ENCODE peak calls at places on chromosomes 4 and X, in four cellular contexts. One of them, this sample, is unnamed.

GRCh38 chr4:53734584-53735363 is 143.5 kb upstream of the LNX1 start:
- DNase-seq in Kasumi-1: peak; percentile 72
- DNase-seq in SW 1271: no peak
- DNase-seq in HEK293T: no peak
- DNase-seq in this sample: no peak

GRCh38 chr4:173538148-173538902 is 8.3 kb upstream of the HAND2 start:
- DNase-seq in Kasumi-1: peak; percentile 47
- DNase-seq in SW 1271: no peak
- DNase-seq in HEK293T: peak; percentile 39
- DNase-seq in this sample: no peak

GRCh38 chr4:80831383-80832361 is 198.8 kb upstream of the BMP3 start:
- DNase-seq in Kasumi-1: no peak
- DNase-seq in SW 1271: no peak
- DNase-seq in HEK293T: no peak
- DNase-seq in this sample: no peak

GRCh38 chrX:154734101-154734781 is 16.6 kb downstream of the GAB3 start:
- DNase-seq in Kasumi-1: peak; percentile 73
- DNase-seq in SW 1271: no peak
- DNase-seq in HEK293T: no peak
- DNase-seq in this sample: no peak

GRCh38 chr4:15882675-15883086 is 55.9 kb downstream of the FGFBP1 start:
- DNase-seq in Kasumi-1: peak; percentile 51
- DNase-seq in SW 1271: peak; percentile 78
- DNase-seq in HEK293T: peak; percentile 70
- DNase-seq in this sample: peak; percentile 42

GRCh38 chr4:184962125-184962638 is 56.1 kb upstream of the HELT start:
- DNase-seq in Kasumi-1: no peak
- DNase-seq in SW 1271: no peak
- DNase-seq in HEK293T: no peak
- DNase-seq in this sample: no peak

GRCh38 chr4:159150838-159151390 is 48.0 kb downstream of the RAPGEF2 start:
- DNase-seq in Kasumi-1: no peak
- DNase-seq in SW 1271: no peak
- DNase-seq in HEK293T: no peak
- DNase-seq in this sample: no peak

GRCh38 chrX:57821703-57822375 is 88.4 kb downstream of the ZXDA start:
- DNase-seq in Kasumi-1: peak; percentile 48
- DNase-seq in SW 1271: peak; percentile 6
- DNase-seq in HEK293T: peak; percentile 34
- DNase-seq in this sample: peak; percentile 3

GRCh38 chr4:185874516-185875230 is 62.7 kb upstream of the SORBS2 start:
- DNase-seq in Kasumi-1: no peak
- DNase-seq in SW 1271: no peak
- DNase-seq in HEK293T: no peak
- DNase-seq in this sample: no peak

GRCh38 chrX:40877869-40878268 is 142.5 kb upstream of the MED14 start:
- DNase-seq in Kasumi-1: peak; percentile 16
- DNase-seq in SW 1271: peak; percentile 0
- DNase-seq in HEK293T: no peak
- DNase-seq in this sample: no peak

GRCh38 chr4:39319678-39320077 is 46.5 kb downstream of the RFC1 start:
- DNase-seq in Kasumi-1: no peak
- DNase-seq in SW 1271: peak; percentile 89
- DNase-seq in HEK293T: no peak
- DNase-seq in this sample: no peak

GRCh38 chr4:98377626-98378025 is 116.4 kb downstream of the RAP1GDS1 start:
- DNase-seq in Kasumi-1: no peak
- DNase-seq in SW 1271: no peak
- DNase-seq in HEK293T: no peak
- DNase-seq in this sample: no peak

GRCh38 chr4:123430031-123430430 is 33.4 kb downstream of the SPRY1 start:
- DNase-seq in Kasumi-1: no peak
- DNase-seq in SW 1271: no peak
- DNase-seq in HEK293T: no peak
- DNase-seq in this sample: no peak

GRCh38 chr4:3335385-3335784 is 42.6 kb downstream of the RGS12 start:
- DNase-seq in Kasumi-1: no peak
- DNase-seq in SW 1271: no peak
- DNase-seq in HEK293T: peak; percentile 4
- DNase-seq in this sample: no peak

GRCh38 chr4:54315561-54315960 is 86.5 kb downstream of the PDGFRA start:
- DNase-seq in Kasumi-1: no peak
- DNase-seq in SW 1271: no peak
- DNase-seq in HEK293T: no peak
- DNase-seq in this sample: no peak

GRCh38 chr4:115851918-115852766 is 738.7 kb upstream of the NDST4 start:
- DNase-seq in Kasumi-1: peak; percentile 74
- DNase-seq in SW 1271: peak; percentile 33
- DNase-seq in HEK293T: peak; percentile 55
- DNase-seq in this sample: peak; percentile 4

GRCh38 chr4:7189066-7189465 is 3.3 kb upstream of the SORCS2 start:
- DNase-seq in Kasumi-1: no peak
- DNase-seq in SW 1271: no peak
- DNase-seq in HEK293T: no peak
- DNase-seq in this sample: no peak

GRCh38 chr4:170030121-170030520 is 3.9 kb upstream of the MFAP3L start:
- DNase-seq in Kasumi-1: no peak
- DNase-seq in SW 1271: no peak
- DNase-seq in HEK293T: no peak
- DNase-seq in this sample: no peak

GRCh38 chr4:177119693-177120092 is 190.0 kb upstream of the NEIL3 start:
- DNase-seq in Kasumi-1: no peak
- DNase-seq in SW 1271: no peak
- DNase-seq in HEK293T: no peak
- DNase-seq in this sample: no peak

GRCh38 chr4:40908297-40908696 is 158.5 kb downstream of the NSUN7 start:
- DNase-seq in Kasumi-1: no peak
- DNase-seq in SW 1271: no peak
- DNase-seq in HEK293T: peak; percentile 6
- DNase-seq in this sample: no peak

GRCh38 chr4:34964613-34965012 is 1279.7 kb downstream of the ARAP2 start:
- DNase-seq in Kasumi-1: no peak
- DNase-seq in SW 1271: no peak
- DNase-seq in HEK293T: no peak
- DNase-seq in this sample: no peak

GRCh38 chrX:30577362-30577961 is at the start of gene TASL:
- DNase-seq in Kasumi-1: peak; percentile 77
- DNase-seq in SW 1271: no peak
- DNase-seq in HEK293T: no peak
- DNase-seq in this sample: no peak

GRCh38 chr4:138439143-138439581 is 197.0 kb upstream of the SLC7A11 start:
- DNase-seq in Kasumi-1: no peak
- DNase-seq in SW 1271: no peak
- DNase-seq in HEK293T: no peak
- DNase-seq in this sample: no peak

GRCh38 chrX:41447897-41448296 is 754 bp downstream of the NYX start:
- DNase-seq in Kasumi-1: no peak
- DNase-seq in SW 1271: no peak
- DNase-seq in HEK293T: no peak
- DNase-seq in this sample: no peak

GRCh38 chr4:18405054-18405453 is 383.5 kb upstream of the LCORL start:
- DNase-seq in Kasumi-1: no peak
- DNase-seq in SW 1271: no peak
- DNase-seq in HEK293T: no peak
- DNase-seq in this sample: no peak

GRCh38 chr4:41428941-41429669 is 108.9 kb upstream of the LIMCH1 start:
- DNase-seq in Kasumi-1: no peak
- DNase-seq in SW 1271: no peak
- DNase-seq in HEK293T: no peak
- DNase-seq in this sample: no peak

GRCh38 chr4:13355036-13355910 is 128.9 kb downstream of the RAB28 start:
- DNase-seq in Kasumi-1: no peak
- DNase-seq in SW 1271: no peak
- DNase-seq in HEK293T: no peak
- DNase-seq in this sample: no peak

GRCh38 chr4:152021788-152022438 is 261.1 kb upstream of the GATB start:
- DNase-seq in Kasumi-1: no peak
- DNase-seq in SW 1271: no peak
- DNase-seq in HEK293T: no peak
- DNase-seq in this sample: no peak

GRCh38 chr4:158170691-158171455 is 2.0 kb downstream of the GASK1B start:
- DNase-seq in Kasumi-1: no peak
- DNase-seq in SW 1271: no peak
- DNase-seq in HEK293T: no peak
- DNase-seq in this sample: no peak

GRCh38 chr4:960140-960735 is 13.1 kb downstream of the DGKQ start:
- DNase-seq in Kasumi-1: no peak
- DNase-seq in SW 1271: no peak
- DNase-seq in HEK293T: no peak
- DNase-seq in this sample: no peak

GRCh38 chrX:109911046-109911445 is 91.9 kb upstream of the TMEM164 start:
- DNase-seq in Kasumi-1: no peak
- DNase-seq in SW 1271: no peak
- DNase-seq in HEK293T: no peak
- DNase-seq in this sample: no peak

GRCh38 chr4:24915121-24915922 is 2.5 kb upstream of the CCDC149 start:
- DNase-seq in Kasumi-1: no peak
- DNase-seq in SW 1271: no peak
- DNase-seq in HEK293T: no peak
- DNase-seq in this sample: peak; percentile 39

GRCh38 chr4:64940698-64941097 is 531.4 kb upstream of the TECRL start:
- DNase-seq in Kasumi-1: no peak
- DNase-seq in SW 1271: no peak
- DNase-seq in HEK293T: no peak
- DNase-seq in this sample: no peak

GRCh38 chrX:124736553-124737240 is 390.3 kb downstream of the SH2D1A start:
- DNase-seq in Kasumi-1: no peak
- DNase-seq in SW 1271: no peak
- DNase-seq in HEK293T: no peak
- DNase-seq in this sample: no peak

This sample was measured in HuH-7.5.